ENCODE peak calls at places on chromosomes 5 and 9, in six cellular contexts. E, Q, W, T, B and S are unnamed samples.

GRCh38 chr9:82882744-82883143 is 180.2 kb downstream of the RASEF start:
- DNase-seq in E (peak; percentile 43), Q (no peak), W (no peak), T (no peak), B (no peak), S (no peak)

GRCh38 chr9:7827792-7828191 is 28.2 kb upstream of the DMAC1 start:
- DNase-seq in E (no peak), Q (no peak), W (no peak), T (no peak), B (no peak), S (no peak)

GRCh38 chr9:127149463-127150390 is 27.3 kb upstream of the ANGPTL2 start:
- DNase-seq in E (no peak), Q (no peak), W (no peak), T (no peak), B (no peak), S (no peak)

GRCh38 chr9:98942906-98943681 is 613 bp upstream of the COL15A1 start:
- DNase-seq in E (no peak), Q (no peak), W (no peak), T (peak; percentile 17), B (no peak), S (peak; percentile 9)

GRCh38 chr9:82491604-82492003 is 503.0 kb downstream of the SPATA31D1 start:
- DNase-seq in E (no peak), Q (no peak), W (no peak), T (no peak), B (no peak), S (no peak)

GRCh38 chr5:123810253-123810652 is 298.3 kb downstream of the CSNK1G3 start:
- DNase-seq in E (no peak), Q (no peak), W (no peak), T (no peak), B (no peak), S (no peak)

GRCh38 chr9:137435980-137436760 is 5.0 kb downstream of the ENTPD8 start:
- DNase-seq in E (peak; percentile 90), Q (peak; percentile 57), W (no peak), T (peak; percentile 65), B (no peak), S (peak; percentile 92)

GRCh38 chr9:90974643-90975245 is 173.1 kb downstream of the SYK start:
- DNase-seq in E (no peak), Q (no peak), W (no peak), T (no peak), B (no peak), S (no peak)

GRCh38 chr5:67921004-67921601 is 294.5 kb upstream of the PIK3R1 start:
- DNase-seq in E (no peak), Q (no peak), W (no peak), T (no peak), B (no peak), S (no peak)

GRCh38 chr9:34983209-34983608 is 6.3 kb upstream of the DNAJB5 start:
- DNase-seq in E (no peak), Q (no peak), W (no peak), T (no peak), B (peak; percentile 31), S (no peak)

GRCh38 chr9:31820426-31820825 is 564.0 kb upstream of the ACO1 start:
- DNase-seq in E (no peak), Q (no peak), W (no peak), T (no peak), B (no peak), S (no peak)

GRCh38 chr9:8400378-8400777 is 600.8 kb upstream of the DMAC1 start:
- DNase-seq in E (no peak), Q (no peak), W (no peak), T (no peak), B (no peak), S (no peak)

GRCh38 chr9:70609542-70610286 is 195.3 kb upstream of the KLF9 start:
- DNase-seq in E (peak; percentile 18), Q (no peak), W (no peak), T (no peak), B (no peak), S (peak; percentile 98)

GRCh38 chr9:98256632-98257218 is 1.3 kb upstream of the TBC1D2 start:
- DNase-seq in E (no peak), Q (no peak), W (peak; percentile 21), T (peak; percentile 69), B (peak; percentile 37), S (peak; percentile 33)

GRCh38 chr9:128972956-128973355 is 25.5 kb downstream of the NUP188 start:
- DNase-seq in E (peak; percentile 80), Q (no peak), W (no peak), T (no peak), B (no peak), S (peak; percentile 88)

GRCh38 chr9:75148551-75148950 is 60.2 kb downstream of the OSTF1 start:
- DNase-seq in E (peak; percentile 12), Q (no peak), W (no peak), T (no peak), B (peak; percentile 81), S (peak; percentile 90)

GRCh38 chr5:15525679-15526275 is 25.8 kb downstream of the FBXL7 start:
- DNase-seq in E (no peak), Q (no peak), W (no peak), T (no peak), B (no peak), S (peak; percentile 63)

GRCh38 chr5:128015478-128015877 is 68.1 kb upstream of the SLC12A2 start:
- DNase-seq in E (no peak), Q (no peak), W (no peak), T (no peak), B (no peak), S (no peak)

DNA sequence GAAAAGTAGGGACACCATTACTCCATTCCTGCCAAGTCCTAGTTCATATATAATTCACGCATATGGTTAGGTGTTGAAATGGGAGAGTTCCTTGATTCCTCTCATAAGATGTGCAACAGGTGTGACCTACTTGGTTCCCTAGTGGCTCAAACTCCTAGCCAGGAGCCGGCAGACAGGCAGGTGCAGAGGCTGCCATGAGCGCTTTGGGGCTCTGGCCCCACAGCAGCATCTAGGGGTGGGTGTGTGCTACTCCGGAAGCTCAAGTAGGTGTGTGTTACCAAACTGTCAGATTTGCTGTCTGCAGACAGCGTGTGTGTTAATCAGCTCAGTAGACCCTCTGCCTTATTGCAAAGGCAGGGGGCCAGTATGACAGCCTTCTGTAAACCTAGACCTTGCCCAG is 1652.4 kb upstream of the ACO1 start:
- DNase-seq in E (no peak), Q (no peak), W (peak; percentile 13), T (no peak), B (no peak), S (no peak)
- TF ChIP-seq EZH2phosphoT487 in E (no peak), Q (no peak), W (no peak), T (no peak), B (no peak), S (no peak)

DNA sequence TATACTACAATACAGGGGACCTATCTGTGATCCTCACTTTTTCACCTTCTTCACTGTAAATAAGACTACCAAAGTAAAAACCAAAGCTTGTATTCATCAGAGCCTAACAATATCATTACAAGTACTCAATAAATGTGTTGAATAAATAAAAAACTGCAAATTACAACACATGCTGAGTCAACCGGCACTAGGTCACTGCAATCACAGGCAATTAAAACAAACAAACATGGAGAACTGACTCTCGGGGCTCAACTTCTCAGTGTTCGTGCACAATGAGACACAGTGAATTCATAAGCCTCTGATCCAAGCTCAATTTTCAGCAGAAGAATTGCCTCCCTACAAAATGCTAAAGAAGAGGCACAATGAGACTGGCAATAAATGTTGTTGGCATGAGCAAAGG is 69.2 kb downstream of the CDK5RAP2 start:
- DNase-seq in E (no peak), Q (no peak), W (no peak), T (no peak), B (no peak), S (no peak)
- H3K9me3 ChIP-seq in E (no peaks in the 10 kb centered on the region), Q (peaks cover 7% of the 10 kb centered on the region), W (no peaks in the 10 kb centered on the region), T (peaks cover 10% of the 10 kb centered on the region), B (no peaks in the 10 kb centered on the region), S (no peaks in the 10 kb centered on the region)

DNA sequence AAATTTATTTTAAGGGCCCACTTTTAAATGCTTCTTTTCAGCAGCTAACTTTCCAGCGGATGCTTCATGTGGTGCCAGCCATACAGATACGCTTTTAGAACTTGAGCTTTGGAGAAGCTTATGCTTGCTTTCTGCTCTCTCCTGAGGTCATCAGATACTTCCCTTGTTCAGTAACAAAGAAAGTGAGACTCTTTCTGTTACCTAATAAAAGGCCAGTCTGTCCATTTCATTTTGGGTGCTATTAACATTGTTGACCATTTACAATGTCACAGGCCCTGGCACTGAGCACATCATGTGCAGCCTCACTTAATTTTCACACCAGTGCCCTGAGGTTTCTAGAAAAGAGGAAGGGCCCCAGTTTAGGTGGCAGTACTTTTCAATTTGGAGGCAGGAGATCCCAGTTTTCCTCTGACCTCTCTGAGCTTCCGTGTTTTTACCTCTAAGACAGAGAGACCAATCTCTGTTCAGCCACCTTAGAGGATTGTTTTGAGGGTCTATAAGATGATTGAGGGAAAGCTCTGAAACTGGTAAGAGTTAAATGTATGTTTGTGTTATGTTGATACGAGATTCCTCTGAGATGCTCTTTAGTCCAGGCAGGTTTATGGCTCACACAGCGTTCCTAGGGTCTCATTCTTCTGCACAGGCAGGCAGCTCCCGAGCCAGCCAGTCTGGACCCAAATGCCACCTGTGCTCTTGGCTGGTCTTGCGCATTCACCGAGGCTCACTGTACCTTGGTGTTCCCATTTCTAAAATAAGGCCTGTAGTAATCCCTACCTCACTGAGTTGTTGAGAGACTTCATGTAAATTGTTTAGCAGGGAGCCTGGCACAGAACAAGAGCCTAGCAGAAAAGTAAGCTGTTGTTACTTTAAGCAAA is 4.4 kb downstream of the ABL1 start:
- DNase-seq in E (no peak), Q (no peak), W (no peak), T (no peak), B (no peak), S (peak; percentile 48)
- H3K9ac ChIP-seq in E (no peak overlapping the region), Q (no peak overlapping the region), W (no peak overlapping the region), T (no peak overlapping the region), B (no peak overlapping the region), S (peak overlapping the region; percentile 100)

DNA sequence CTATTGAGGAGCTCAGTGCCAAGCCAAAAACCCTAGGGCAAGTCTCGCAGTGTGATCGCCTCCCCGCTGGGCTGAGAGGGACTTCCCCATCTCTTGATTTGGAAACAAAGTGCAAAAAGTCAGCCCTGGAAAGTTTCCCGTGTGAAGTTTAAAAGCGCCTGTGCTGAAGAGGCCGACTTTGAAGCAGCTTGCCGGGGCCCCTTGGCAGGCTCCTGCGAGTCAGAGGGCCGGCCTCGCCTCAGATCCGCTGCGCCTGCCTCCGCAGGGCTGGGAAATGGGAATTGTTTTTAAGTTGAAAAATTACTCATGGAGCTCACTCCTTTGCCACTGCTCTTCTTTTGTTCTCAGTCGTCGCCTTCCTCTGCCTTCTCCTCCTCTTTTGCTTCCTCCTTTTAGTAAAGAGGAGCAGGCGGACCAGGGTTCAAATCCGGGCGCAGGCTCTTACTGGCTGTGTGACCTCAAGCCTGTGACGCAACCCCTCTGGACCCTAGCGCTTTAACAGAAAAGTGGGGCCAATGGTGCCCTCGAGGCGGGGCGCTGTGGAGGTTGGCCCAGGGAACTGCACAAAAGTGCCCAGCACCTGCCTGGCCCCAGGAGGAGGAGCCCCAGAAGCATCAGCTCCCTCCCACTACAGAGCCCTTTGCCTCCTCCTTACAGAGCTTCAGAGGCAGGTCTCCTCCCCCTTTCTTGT is 14.7 kb upstream of the LHX2 start:
- DNase-seq in E (no peak), Q (no peak), W (peak; percentile 42), T (no peak), B (peak; percentile 75), S (peak; percentile 43)
- TF ChIP-seq EZH2phosphoT487 in E (no peak), Q (no peak), W (no peak), T (no peak), B (no peak), S (no peak)

DNA sequence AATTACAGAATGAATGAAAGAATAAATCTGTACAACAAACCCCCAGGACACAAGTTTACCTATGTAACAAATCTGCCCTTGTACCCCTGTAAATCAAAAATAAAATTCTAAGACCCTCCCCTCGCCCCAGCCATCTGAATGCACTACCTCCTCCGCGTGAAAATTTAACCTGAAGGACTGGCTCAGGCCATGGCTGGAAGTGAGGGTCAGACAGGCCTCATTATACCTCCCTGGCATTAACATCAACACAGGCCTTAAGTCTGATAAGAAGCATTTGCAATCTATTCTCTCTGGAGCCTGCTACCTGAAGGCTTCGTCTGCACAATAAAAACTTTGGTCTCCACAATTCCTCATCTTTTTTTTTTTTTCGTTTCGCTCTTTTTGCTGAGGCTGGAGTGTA is 48.7 kb upstream of the TTC39B start:
- DNase-seq in E (no peak), Q (no peak), W (no peak), T (no peak), B (no peak), S (no peak)
- H3K9me3 ChIP-seq in E (no peaks in the 10 kb centered on the region), Q (no peaks in the 10 kb centered on the region), W (no peaks in the 10 kb centered on the region), T (no peaks in the 10 kb centered on the region), B (no peaks in the 10 kb centered on the region), S (no peaks in the 10 kb centered on the region)